ENCODE peak calls at places on chromosomes 4 and X, in eight cellular contexts. O, H, V, K, R, M, E and W are unnamed samples.

GRCh38 chrX:39896951-39897740 is 200.6 kb downstream of the BCOR start:
- DNase-seq in O (peak; percentile 33), H (no peak), V (no peak), K (no peak), R (no peak), M (no peak), E (peak; percentile 30), W (peak; percentile 56)

GRCh38 chrX:136646602-136647239 is 1.2 kb upstream of the CD40LG start:
- DNase-seq in O (no peak), H (no peak), V (no peak), K (no peak), R (no peak), M (no peak), E (no peak), W (no peak)

GRCh38 chrX:136067946-136068345 is 79.4 kb upstream of the FHL1 start:
- DNase-seq in O (no peak), H (no peak), V (no peak), K (no peak), R (no peak), M (no peak), E (no peak), W (no peak)

GRCh38 chr4:16794816-16795445 is 103.5 kb downstream of the LDB2 start:
- DNase-seq in O (peak; percentile 29), H (no peak), V (no peak), K (no peak), R (no peak), M (peak; percentile 68), E (peak; percentile 56), W (peak; percentile 75)

GRCh38 chrX:109760922-109761250 is 27.8 kb upstream of the ACSL4 start:
- DNase-seq in O (no peak), H (no peak), V (no peak), K (no peak), R (no peak), M (no peak), E (no peak), W (no peak)

GRCh38 chrX:153057281-153057680 is 1.0 kb downstream of the PNMA3 start:
- DNase-seq in O (no peak), H (no peak), V (no peak), K (no peak), R (no peak), M (no peak), E (no peak), W (no peak)

GRCh38 chrX:2710041-2710471 is 19.0 kb downstream of the CD99 start:
- DNase-seq in O (no peak), H (no peak), V (no peak), K (no peak), R (no peak), M (peak; percentile 76), E (peak; percentile 42), W (peak; percentile 71)

GRCh38 chr4:152572417-152573086 is 36.7 kb upstream of the FBXW7 start:
- DNase-seq in O (no peak), H (no peak), V (no peak), K (no peak), R (no peak), M (no peak), E (no peak), W (peak; percentile 73)

GRCh38 chr4:79906996-79907395 is 166.0 kb downstream of the ANTXR2 start:
- DNase-seq in O (no peak), H (no peak), V (no peak), K (no peak), R (no peak), M (no peak), E (no peak), W (no peak)

GRCh38 chr4:95472538-95472937 is 76.2 kb downstream of the UNC5C start:
- DNase-seq in O (no peak), H (no peak), V (no peak), K (no peak), R (no peak), M (no peak), E (no peak), W (no peak)

GRCh38 chr4:2450394-2451035 is 18.4 kb upstream of the RNF4 start:
- DNase-seq in O (no peak), H (no peak), V (no peak), K (no peak), R (no peak), M (peak; percentile 43), E (no peak), W (no peak)

GRCh38 chrX:130339408-130340222 is at the start of gene SLC25A14:
- DNase-seq in O (peak; percentile 60), H (peak; percentile 67), V (no peak), K (no peak), R (peak; percentile 65), M (peak; percentile 71), E (peak; percentile 57), W (peak; percentile 82)

GRCh38 chr4:10312568-10312967 is 144.7 kb downstream of the ZNF518B start:
- DNase-seq in O (no peak), H (no peak), V (no peak), K (no peak), R (no peak), M (no peak), E (no peak), W (no peak)

GRCh38 chr4:69038582-69038981 is 57.7 kb upstream of the UGT2B7 start:
- DNase-seq in O (no peak), H (no peak), V (no peak), K (no peak), R (no peak), M (no peak), E (no peak), W (no peak)

GRCh38 chr4:141473952-141474351 is 162.4 kb upstream of the IL15 start:
- DNase-seq in O (no peak), H (no peak), V (no peak), K (no peak), R (no peak), M (no peak), E (no peak), W (no peak)

GRCh38 chr4:121881213-121881612 is 10.9 kb upstream of the BBS7 start:
- DNase-seq in O (no peak), H (no peak), V (no peak), K (no peak), R (no peak), M (no peak), E (no peak), W (no peak)

GRCh38 chrX:44012484-44013096 is 39.4 kb upstream of the NDP start:
- DNase-seq in O (no peak), H (peak; percentile 23), V (no peak), K (no peak), R (no peak), M (peak; percentile 59), E (peak; percentile 38), W (no peak)
- TF ChIP-seq CTCF in O (no peak), H (no peak), V (peak; percentile 29), K (no peak), R (no peak), M (no peak), E (no peak), W (no peak)

GRCh38 chrX:124641737-124642491 is 295.6 kb downstream of the SH2D1A start:
- DNase-seq in O (no peak), H (no peak), V (no peak), K (no peak), R (no peak), M (no peak), E (no peak), W (no peak)

GRCh38 chrX:124651031-124651430 is 304.7 kb downstream of the SH2D1A start:
- DNase-seq in O (no peak), H (no peak), V (no peak), K (no peak), R (no peak), M (no peak), E (no peak), W (no peak)

DNA sequence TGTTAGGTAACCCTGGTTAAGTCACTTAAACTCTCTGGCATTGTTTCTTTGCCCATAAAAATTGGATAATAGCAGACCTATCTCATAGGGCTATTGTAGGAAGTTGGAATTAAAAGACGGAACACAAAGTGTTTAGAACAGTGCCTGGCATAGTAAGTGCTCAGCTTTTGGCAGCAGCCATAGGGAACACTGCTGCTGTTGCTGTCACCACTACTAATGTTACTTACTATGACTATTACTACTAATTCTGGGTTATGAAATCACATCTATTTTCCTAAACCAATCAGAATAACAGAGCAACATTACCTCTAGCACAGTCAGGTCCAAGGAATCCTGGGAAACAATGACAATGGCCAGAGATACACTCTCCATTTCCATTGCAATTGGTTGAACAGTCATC is 300.0 kb downstream of the SH2D1A start:
- DNase-seq in O (no peak), H (no peak), V (no peak), K (no peak), R (no peak), M (no peak), E (no peak), W (no peak)
- TF ChIP-seq CTCF in O (no peak), H (no peak), V (no peak), K (no peak), R (no peak), M (no peak), E (no peak), W (no peak)

DNA sequence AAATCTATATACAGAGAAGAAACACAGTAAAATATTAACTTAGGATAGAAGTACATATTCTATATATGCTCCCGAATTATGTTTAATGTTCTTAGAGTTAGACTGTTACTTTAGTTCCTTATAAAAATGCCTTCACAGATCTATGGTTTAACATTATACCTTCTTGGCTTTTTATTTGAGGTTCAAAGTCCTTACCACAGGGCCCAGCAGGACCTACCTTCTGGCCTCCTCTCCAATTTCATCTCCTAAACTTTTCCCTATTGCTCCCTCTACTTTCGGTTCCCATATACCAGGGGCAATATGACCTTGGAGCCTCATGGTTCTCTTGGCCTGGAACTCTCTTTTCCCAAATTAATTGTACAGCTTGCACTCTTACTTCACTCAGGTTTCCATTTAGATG is 11.8 kb downstream of the ANKRD37 start:
- DNase-seq in O (no peak), H (no peak), V (no peak), K (no peak), R (no peak), M (no peak), E (no peak), W (no peak)
- TF ChIP-seq CTCF in O (no peak), H (no peak), V (no peak), K (no peak), R (no peak), M (no peak), E (no peak), W (no peak)

GRCh38 chr4:143156853-143157252 is 27.9 kb upstream of the USP38 start:
- DNase-seq in O (no peak), H (no peak), V (no peak), K (no peak), R (no peak), M (no peak), E (no peak), W (no peak)
- TF ChIP-seq CTCF in O (no peak), H (no peak), V (no peak), K (no peak), R (no peak), M (no peak), E (no peak), W (no peak)